ENCODE peak calls at places on chromosomes 2 and 18, in five cellular contexts. I, N, W, R and Q are unnamed samples.

GRCh38 chr2:109410021-109410815 is 203.5 kb downstream of the SEPTIN10 start:
- DNase-seq in W (no peak), N (no peak), R (no peak), I (no peak), Q (no peak)

GRCh38 chr18:13703899-13704298 is 22.5 kb downstream of the FAM210A start:
- DNase-seq in W (no peak), R (no peak), I (peak), N (peak), Q (no peak)

GRCh38 chr2:145064476-145064875 is 544.6 kb upstream of the ZEB2 start:
- DNase-seq in R (no peak), N (no peak), I (no peak), W (peak), Q (no peak)

GRCh38 chr2:68041704-68042245 is 21.0 kb downstream of the C1D start:
- DNase-seq in N (no peak), I (no peak), R (no peak), W (no peak), Q (no peak)

GRCh38 chr2:3504741-3505140 is 14.6 kb downstream of the ADI1 start:
- DNase-seq in R (no peak), I (no peak), W (no peak), N (peak), Q (no peak)

GRCh38 chr2:9753665-9754531 is 89.4 kb upstream of the TAF1B start:
- DNase-seq in W (no peak), N (peak), I (no peak), R (no peak), Q (no peak)

GRCh38 chr2:183078163-183078466 is 432 bp upstream of the DUSP19 start:
- DNase-seq in R (no peak), N (peak), W (no peak), I (no peak), Q (no peak)

GRCh38 chr18:62329676-62330454 is 4.8 kb downstream of the TNFRSF11A start:
- DNase-seq in I (peak), N (peak), R (peak), W (no peak), Q (peak)

GRCh38 chr2:151664520-151664919 is 69.8 kb downstream of the NEB start:
- DNase-seq in N (no peak), R (no peak), I (no peak), W (no peak), Q (no peak)

GRCh38 chr2:189483571-189484415 is 42.5 kb downstream of the WDR75 start:
- DNase-seq in I (no peak), N (peak), W (no peak), R (no peak), Q (no peak)

GRCh38 chr2:55876425-55877084 is 47.0 kb downstream of the EFEMP1 start:
- DNase-seq in I (no peak), R (no peak), N (no peak), W (no peak), Q (no peak)

GRCh38 chr2:144201868-144202468 is 318.0 kb downstream of the ZEB2 start:
- DNase-seq in N (no peak), W (no peak), R (no peak), I (peak), Q (peak)

GRCh38 chr2:40488927-40489677 is 37.2 kb upstream of the SLC8A1 start:
- DNase-seq in N (peak), I (peak), R (no peak), W (peak), Q (no peak)

GRCh38 chr2:222753251-222753824 is 81.9 kb downstream of the MOGAT1 start:
- DNase-seq in R (no peak), I (peak), W (no peak), N (peak), Q (no peak)

GRCh38 chr2:210963386-210963785 is 407.0 kb downstream of the CPS1 start:
- DNase-seq in W (no peak), I (no peak), R (no peak), N (no peak), Q (no peak)

GRCh38 chr2:66547113-66547512 is 112.2 kb downstream of the MEIS1 start:
- DNase-seq in W (no peak), R (no peak), I (peak), N (no peak), Q (no peak)

GRCh38 chr2:68253211-68254068 is 1.1 kb upstream of the PPP3R1 start:
- DNase-seq in W (no peak), R (peak), N (peak), I (no peak), Q (peak)

GRCh38 chr2:127681288-127681771 is 6.0 kb upstream of the LIMS2 start:
- DNase-seq in I (peak), W (no peak), R (no peak), N (no peak), Q (peak)

GRCh38 chr2:133296396-133296795 is 271.9 kb downstream of the NCKAP5 start:
- DNase-seq in R (no peak), W (no peak), N (no peak), I (peak), Q (no peak)

GRCh38 chr2:148650881-148651280 is 6.3 kb downstream of the EPC2 start:
- DNase-seq in R (no peak), N (no peak), I (no peak), W (no peak), Q (no peak)

GRCh38 chr2:237324446-237325236 is 89.3 kb downstream of the COL6A3 start:
- DNase-seq in I (peak), R (peak), N (peak), W (peak), Q (no peak)

GRCh38 chr2:61700465-61700864 is 153.4 kb downstream of the FAM161A start:
- DNase-seq in I (no peak), W (no peak), N (peak), R (no peak), Q (no peak)